ENCODE peak calls at places on chromosome 16, in four cellular contexts. One of them, this sample, is unnamed.

GRCh38 chr16:84478172-84478948 is 26.1 kb downstream of the MEAK7 start:
- DNase-seq in brain microvascular endothelial cell: peak
- DNase-seq in H4: no peak
- DNase-seq in activated T-cell treated with anti-CD3 and anti-CD28 coated beads, Interleukin-2, amount 50 U/mL, for 4 hours: no peak
- DNase-seq in this sample: no peak

GRCh38 chr16:3246002-3246401 is 10.4 kb downstream of the MEFV start:
- DNase-seq in brain microvascular endothelial cell: no peak
- DNase-seq in H4: no peak
- DNase-seq in activated T-cell treated with anti-CD3 and anti-CD28 coated beads, Interleukin-2, amount 50 U/mL, for 4 hours: no peak
- DNase-seq in this sample: no peak

GRCh38 chr16:56547949-56548567 is 16.8 kb upstream of the MT4 start:
- DNase-seq in brain microvascular endothelial cell: no peak
- DNase-seq in H4: no peak
- DNase-seq in activated T-cell treated with anti-CD3 and anti-CD28 coated beads, Interleukin-2, amount 50 U/mL, for 4 hours: no peak
- DNase-seq in this sample: no peak

GRCh38 chr16:8505327-8505991 is 84.9 kb downstream of the TMEM114 start:
- DNase-seq in brain microvascular endothelial cell: no peak
- DNase-seq in H4: no peak
- DNase-seq in activated T-cell treated with anti-CD3 and anti-CD28 coated beads, Interleukin-2, amount 50 U/mL, for 4 hours: no peak
- DNase-seq in this sample: no peak

GRCh38 chr16:24771132-24771778 is 41.8 kb downstream of the TNRC6A start:
- DNase-seq in brain microvascular endothelial cell: peak
- DNase-seq in H4: peak
- DNase-seq in activated T-cell treated with anti-CD3 and anti-CD28 coated beads, Interleukin-2, amount 50 U/mL, for 4 hours: no peak
- DNase-seq in this sample: no peak

GRCh38 chr16:67538666-67539101 is 10.1 kb downstream of the RIPOR1 start:
- DNase-seq in brain microvascular endothelial cell: peak
- DNase-seq in H4: no peak
- DNase-seq in activated T-cell treated with anti-CD3 and anti-CD28 coated beads, Interleukin-2, amount 50 U/mL, for 4 hours: no peak
- DNase-seq in this sample: no peak

GRCh38 chr16:50313596-50314483 is 47.5 kb downstream of the ADCY7 start:
- DNase-seq in brain microvascular endothelial cell: peak
- DNase-seq in H4: no peak
- DNase-seq in activated T-cell treated with anti-CD3 and anti-CD28 coated beads, Interleukin-2, amount 50 U/mL, for 4 hours: peak
- DNase-seq in this sample: no peak

GRCh38 chr16:21199607-21200218 is 11.7 kb downstream of the ZP2 start:
- DNase-seq in brain microvascular endothelial cell: no peak
- DNase-seq in H4: no peak
- DNase-seq in activated T-cell treated with anti-CD3 and anti-CD28 coated beads, Interleukin-2, amount 50 U/mL, for 4 hours: no peak
- DNase-seq in this sample: no peak

GRCh38 chr16:27965801-27966200 is 97.7 kb downstream of the GSG1L start:
- DNase-seq in brain microvascular endothelial cell: no peak
- DNase-seq in H4: no peak
- DNase-seq in activated T-cell treated with anti-CD3 and anti-CD28 coated beads, Interleukin-2, amount 50 U/mL, for 4 hours: no peak
- DNase-seq in this sample: no peak

GRCh38 chr16:71929048-71929447 is 33.7 kb downstream of the IST1 start:
- DNase-seq in brain microvascular endothelial cell: peak
- DNase-seq in H4: peak
- DNase-seq in activated T-cell treated with anti-CD3 and anti-CD28 coated beads, Interleukin-2, amount 50 U/mL, for 4 hours: no peak
- DNase-seq in this sample: no peak

GRCh38 chr16:89633064-89633631 is 19.7 kb downstream of the DPEP1 start:
- DNase-seq in brain microvascular endothelial cell: peak
- DNase-seq in H4: peak
- DNase-seq in activated T-cell treated with anti-CD3 and anti-CD28 coated beads, Interleukin-2, amount 50 U/mL, for 4 hours: no peak
- DNase-seq in this sample: no peak

This sample was measured in SK-MEL-5.